ENCODE peak calls at places on chromosomes 7 and 10, in four cellular contexts. One of them, this sample, is unnamed.

GRCh38 chr7:116834815-116835533 is 27.4 kb upstream of the CAPZA2 start:
- DNase-seq in M059J: peak; percentile 68
- DNase-seq in activated CD8-positive, alpha-beta memory T cell treated with anti-CD3 and anti-CD28 coated beads, Interleukin-2, amount 10 ng/mL, durations not matched to agents 7 days and 5 days: no peak
- DNase-seq in iPS-NIHi11: no peak
- DNase-seq in this sample: no peak

GRCh38 chr7:30351724-30352123 is 67.3 kb downstream of the ZNRF2 start:
- DNase-seq in M059J: no peak
- DNase-seq in activated CD8-positive, alpha-beta memory T cell treated with anti-CD3 and anti-CD28 coated beads, Interleukin-2, amount 10 ng/mL, durations not matched to agents 7 days and 5 days: no peak
- DNase-seq in iPS-NIHi11: no peak
- DNase-seq in this sample: no peak

GRCh38 chr10:73079779-73080178 is 16.9 kb downstream of the P4HA1 start:
- DNase-seq in M059J: no peak
- DNase-seq in iPS-NIHi11: no peak
- DNase-seq in activated CD8-positive, alpha-beta memory T cell treated with anti-CD3 and anti-CD28 coated beads, Interleukin-2, amount 10 ng/mL, durations not matched to agents 7 days and 5 days: no peak
- DNase-seq in this sample: no peak

GRCh38 chr10:70183304-70183703 is 13.0 kb upstream of the SAR1A start:
- DNase-seq in iPS-NIHi11: no peak
- DNase-seq in M059J: no peak
- DNase-seq in activated CD8-positive, alpha-beta memory T cell treated with anti-CD3 and anti-CD28 coated beads, Interleukin-2, amount 10 ng/mL, durations not matched to agents 7 days and 5 days: no peak
- DNase-seq in this sample: no peak

GRCh38 chr7:113629244-113629643 is 289.6 kb downstream of the PPP1R3A start:
- DNase-seq in M059J: peak; percentile 40
- DNase-seq in iPS-NIHi11: no peak
- DNase-seq in activated CD8-positive, alpha-beta memory T cell treated with anti-CD3 and anti-CD28 coated beads, Interleukin-2, amount 10 ng/mL, durations not matched to agents 7 days and 5 days: no peak
- DNase-seq in this sample: no peak

GRCh38 chr10:7389346-7389745 is 21.5 kb downstream of the SFMBT2 start:
- DNase-seq in iPS-NIHi11: no peak
- DNase-seq in activated CD8-positive, alpha-beta memory T cell treated with anti-CD3 and anti-CD28 coated beads, Interleukin-2, amount 10 ng/mL, durations not matched to agents 7 days and 5 days: no peak
- DNase-seq in M059J: no peak
- DNase-seq in this sample: no peak

GRCh38 chr7:127792528-127793342 is 140.7 kb downstream of the SND1 start:
- DNase-seq in iPS-NIHi11: peak; percentile 61
- DNase-seq in activated CD8-positive, alpha-beta memory T cell treated with anti-CD3 and anti-CD28 coated beads, Interleukin-2, amount 10 ng/mL, durations not matched to agents 7 days and 5 days: peak; percentile 49
- DNase-seq in M059J: peak; percentile 29
- DNase-seq in this sample: peak; percentile 44

GRCh38 chr7:137880432-137880831 is 33.7 kb upstream of the DGKI start:
- DNase-seq in M059J: peak; percentile 45
- DNase-seq in iPS-NIHi11: no peak
- DNase-seq in activated CD8-positive, alpha-beta memory T cell treated with anti-CD3 and anti-CD28 coated beads, Interleukin-2, amount 10 ng/mL, durations not matched to agents 7 days and 5 days: no peak
- DNase-seq in this sample: no peak

GRCh38 chr7:137579913-137580640 is 236.5 kb upstream of the PTN start:
- DNase-seq in activated CD8-positive, alpha-beta memory T cell treated with anti-CD3 and anti-CD28 coated beads, Interleukin-2, amount 10 ng/mL, durations not matched to agents 7 days and 5 days: no peak
- DNase-seq in M059J: peak; percentile 91
- DNase-seq in iPS-NIHi11: no peak
- DNase-seq in this sample: no peak

GRCh38 chr7:123627859-123628258 is 26.2 kb downstream of the ASB15 start:
- DNase-seq in iPS-NIHi11: no peak
- DNase-seq in activated CD8-positive, alpha-beta memory T cell treated with anti-CD3 and anti-CD28 coated beads, Interleukin-2, amount 10 ng/mL, durations not matched to agents 7 days and 5 days: no peak
- DNase-seq in M059J: no peak
- DNase-seq in this sample: no peak

GRCh38 chr10:110652475-110653118 is 8.5 kb downstream of the RBM20 start:
- DNase-seq in M059J: no peak
- DNase-seq in activated CD8-positive, alpha-beta memory T cell treated with anti-CD3 and anti-CD28 coated beads, Interleukin-2, amount 10 ng/mL, durations not matched to agents 7 days and 5 days: no peak
- DNase-seq in iPS-NIHi11: no peak
- DNase-seq in this sample: no peak

GRCh38 chr10:74289956-74290355 is 138.9 kb downstream of the ADK start:
- DNase-seq in activated CD8-positive, alpha-beta memory T cell treated with anti-CD3 and anti-CD28 coated beads, Interleukin-2, amount 10 ng/mL, durations not matched to agents 7 days and 5 days: no peak
- DNase-seq in M059J: peak; percentile 17
- DNase-seq in iPS-NIHi11: no peak
- DNase-seq in this sample: no peak

GRCh38 chr10:4867109-4867519 is 41.1 kb downstream of the AKR1E2 start:
- DNase-seq in iPS-NIHi11: no peak
- DNase-seq in activated CD8-positive, alpha-beta memory T cell treated with anti-CD3 and anti-CD28 coated beads, Interleukin-2, amount 10 ng/mL, durations not matched to agents 7 days and 5 days: no peak
- DNase-seq in M059J: no peak
- DNase-seq in this sample: no peak

GRCh38 chr10:51269816-51270215 is 195.5 kb downstream of the PRKG1 start:
- DNase-seq in M059J: peak; percentile 66
- DNase-seq in iPS-NIHi11: no peak
- DNase-seq in activated CD8-positive, alpha-beta memory T cell treated with anti-CD3 and anti-CD28 coated beads, Interleukin-2, amount 10 ng/mL, durations not matched to agents 7 days and 5 days: no peak
- DNase-seq in this sample: no peak

GRCh38 chr10:67127441-67127840 is 201.6 kb downstream of the LRRTM3 start:
- DNase-seq in iPS-NIHi11: no peak
- DNase-seq in activated CD8-positive, alpha-beta memory T cell treated with anti-CD3 and anti-CD28 coated beads, Interleukin-2, amount 10 ng/mL, durations not matched to agents 7 days and 5 days: no peak
- DNase-seq in M059J: no peak
- DNase-seq in this sample: no peak

GRCh38 chr7:46256870-46257528 is 335.9 kb upstream of the IGFBP3 start:
- DNase-seq in iPS-NIHi11: no peak
- DNase-seq in activated CD8-positive, alpha-beta memory T cell treated with anti-CD3 and anti-CD28 coated beads, Interleukin-2, amount 10 ng/mL, durations not matched to agents 7 days and 5 days: no peak
- DNase-seq in M059J: peak; percentile 92
- DNase-seq in this sample: no peak

GRCh38 chr10:26839966-26840627 is 20.7 kb downstream of the ABI1 start:
- DNase-seq in M059J: no peak
- DNase-seq in activated CD8-positive, alpha-beta memory T cell treated with anti-CD3 and anti-CD28 coated beads, Interleukin-2, amount 10 ng/mL, durations not matched to agents 7 days and 5 days: no peak
- DNase-seq in iPS-NIHi11: no peak
- DNase-seq in this sample: no peak